ENCODE peak calls at places on chromosomes 6 and 20, in four cellular contexts. K, V, F and G are unnamed samples.

GRCh38 chr20:42589976-42590639 is 599.6 kb downstream of the PTPRT start:
- DNase-seq in K (no peak), V (no peak), F (no peak), G (no peak)

GRCh38 chr6:128807577-128807976 is 75.4 kb upstream of the LAMA2 start:
- DNase-seq in K (no peak), V (no peak), F (peak; percentile 10), G (no peak)

GRCh38 chr6:160952633-160953281 is 38.8 kb upstream of the MAP3K4 start:
- DNase-seq in K (no peak), V (no peak), F (no peak), G (no peak)

GRCh38 chr6:125508793-125509192 is 207.0 kb upstream of the HDDC2 start:
- DNase-seq in K (no peak), V (no peak), F (no peak), G (no peak)

GRCh38 chr6:134235937-134236751 is 81.8 kb downstream of the SGK1 start:
- DNase-seq in K (no peak), V (no peak), F (no peak), G (no peak)

GRCh38 chr20:57810511-57811372 is 100.9 kb upstream of the PMEPA1 start:
- DNase-seq in K (no peak), V (no peak), F (no peak), G (no peak)

GRCh38 chr6:753486-753885 is 60.5 kb upstream of the EXOC2 start:
- DNase-seq in K (no peak), V (no peak), F (no peak), G (no peak)

GRCh38 chr6:167533851-167534250 is 209.0 kb downstream of the TTLL2 start:
- DNase-seq in K (no peak), V (no peak), F (no peak), G (no peak)

GRCh38 chr20:62217913-62218773 is 1.9 kb downstream of the HRH3 start:
- DNase-seq in K (no peak), V (no peak), F (no peak), G (no peak)

GRCh38 chr6:122832515-122833228 is 43.6 kb downstream of the SMPDL3A start:
- DNase-seq in K (no peak), V (no peak), F (no peak), G (no peak)

GRCh38 chr6:80622641-80623040 is 516.2 kb downstream of the BCKDHB start:
- DNase-seq in K (no peak), V (no peak), F (no peak), G (peak; percentile 59)

GRCh38 chr6:53347250-53347920 is 1.4 kb downstream of the ELOVL5 start:
- DNase-seq in K (no peak), V (no peak), F (peak; percentile 77), G (no peak)

GRCh38 chr6:119129968-119130484 is 51.6 kb upstream of the FAM184A start:
- DNase-seq in K (no peak), V (no peak), F (no peak), G (no peak)

GRCh38 chr6:124356276-124356810 is 552.7 kb downstream of the NKAIN2 start:
- DNase-seq in K (no peak), V (no peak), F (no peak), G (no peak)

GRCh38 chr6:57117801-57118200 is 27.8 kb downstream of the ZNF451 start:
- DNase-seq in K (no peak), V (no peak), F (no peak), G (no peak)

GRCh38 chr20:62739581-62740285 is 31.1 kb downstream of the NTSR1 start:
- DNase-seq in K (no peak), V (peak; percentile 67), F (no peak), G (no peak)

GRCh38 chr20:53911301-53911700 is 159.1 kb downstream of the BCAS1 start:
- DNase-seq in K (no peak), V (peak; percentile 3), F (no peak), G (no peak)

GRCh38 chr20:48791014-48791413 is 36.8 kb downstream of the PREX1 start:
- DNase-seq in K (no peak), V (no peak), F (peak; percentile 28), G (no peak)

GRCh38 chr6:158498362-158498761 is 61.5 kb upstream of the TMEM181 start:
- DNase-seq in K (no peak), V (no peak), F (no peak), G (no peak)

DNA sequence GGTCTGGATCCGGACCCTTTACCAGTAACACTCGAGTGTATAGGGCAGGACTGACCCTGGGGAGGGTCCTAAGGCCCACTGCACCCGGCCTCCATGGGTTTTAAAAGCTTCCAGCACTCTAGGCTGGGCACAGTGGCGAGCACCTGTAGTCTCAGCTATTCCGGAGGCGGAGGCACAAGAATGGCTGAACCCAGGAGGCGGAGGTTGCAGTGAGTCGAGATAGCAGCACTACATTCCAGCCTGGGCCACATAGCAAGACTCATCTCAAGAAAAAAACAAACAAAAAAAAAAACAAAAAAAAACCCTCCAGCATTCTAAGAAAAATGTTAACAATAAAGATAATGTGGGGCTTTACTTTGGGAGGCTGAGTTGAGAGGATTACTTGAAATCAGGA is 114.1 kb upstream of the SHLD1 start:
- DNase-seq in K (no peak), V (no peak), F (no peak), G (no peak)
- H3K9me3 ChIP-seq in K (peaks cover 17% of the 10 kb centered on the region), V (no peaks in the 10 kb centered on the region), F (peaks cover 18% of the 10 kb centered on the region), G (peaks cover 21% of the 10 kb centered on the region)

GRCh38 chr6:27400877-27401642 is 12.5 kb downstream of the ZNF391 start:
- DNase-seq in K (no peak), V (no peak), F (no peak), G (no peak)
- H3K9me3 ChIP-seq in K (peaks cover 36% of the 10 kb centered on the region), V (peaks cover 15% of the 10 kb centered on the region), F (peaks cover 4% of the 10 kb centered on the region), G (peaks cover 65% of the 10 kb centered on the region)

GRCh38 chr6:169695131-169695530 is 6.7 kb downstream of the WDR27 start:
- DNase-seq in K (no peak), V (no peak), F (no peak), G (no peak)
- H3K9me3 ChIP-seq in K (peaks cover 4% of the 10 kb centered on the region), V (no peaks in the 10 kb centered on the region), F (peaks cover 9% of the 10 kb centered on the region), G (peaks cover 17% of the 10 kb centered on the region)

DNA sequence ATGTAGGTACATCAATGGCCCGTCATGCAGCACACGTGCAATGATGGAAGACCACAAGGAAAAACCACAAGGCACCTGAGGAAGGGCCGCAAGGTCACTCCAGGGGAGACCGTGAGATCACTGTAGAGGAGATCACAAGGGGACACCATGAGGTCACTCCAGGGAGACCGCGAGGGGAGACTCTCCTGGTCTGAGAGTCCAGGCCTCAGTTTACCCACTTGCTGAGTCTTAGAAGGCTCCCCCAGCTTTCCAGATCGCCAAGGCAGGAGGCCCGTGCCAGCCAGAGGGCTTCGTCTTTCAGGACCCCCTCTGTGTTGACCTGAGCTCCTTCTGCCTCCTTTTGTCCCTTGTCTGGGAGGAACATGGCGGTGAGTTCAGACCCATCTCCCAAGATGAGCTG is 232.2 kb downstream of the ERMARD start:
- DNase-seq in K (no peak), V (no peak), F (no peak), G (no peak)
- H3K9me3 ChIP-seq in K (no peaks in the 10 kb centered on the region), V (no peaks in the 10 kb centered on the region), F (no peaks in the 10 kb centered on the region), G (no peaks in the 10 kb centered on the region)

DNA sequence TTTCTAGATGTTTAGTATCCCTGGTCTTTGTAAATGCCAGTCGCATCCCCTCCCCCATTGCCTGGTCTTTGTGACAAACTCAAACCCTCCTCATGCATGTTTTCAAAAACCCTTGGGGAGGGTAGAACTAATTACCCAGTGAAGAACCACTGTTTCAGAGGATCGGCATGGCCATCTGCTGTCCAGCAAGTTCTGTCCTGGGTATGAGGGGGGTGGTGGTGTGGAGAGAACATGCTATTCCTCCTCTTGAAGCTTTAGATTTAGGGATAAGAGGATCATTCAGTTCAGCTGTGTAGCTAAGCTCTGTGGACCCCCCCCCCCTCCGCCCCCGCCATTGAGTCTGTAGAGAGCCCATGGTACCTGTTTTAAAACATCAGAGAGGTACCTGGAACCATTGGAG is 5.6 kb downstream of the BRPF3 start:
- DNase-seq in K (no peak), V (no peak), F (no peak), G (no peak)
- H3K9me3 ChIP-seq in K (no peaks in the 10 kb centered on the region), V (no peaks in the 10 kb centered on the region), F (no peaks in the 10 kb centered on the region), G (no peaks in the 10 kb centered on the region)

GRCh38 chr6:30283761-30284160 is 43.0 kb upstream of the TRIM39 start:
- DNase-seq in K (no peak), V (no peak), F (no peak), G (no peak)

GRCh38 chr6:30287139-30287538 is 39.6 kb upstream of the TRIM39 start:
- DNase-seq in K (no peak), V (no peak), F (no peak), G (no peak)

DNA sequence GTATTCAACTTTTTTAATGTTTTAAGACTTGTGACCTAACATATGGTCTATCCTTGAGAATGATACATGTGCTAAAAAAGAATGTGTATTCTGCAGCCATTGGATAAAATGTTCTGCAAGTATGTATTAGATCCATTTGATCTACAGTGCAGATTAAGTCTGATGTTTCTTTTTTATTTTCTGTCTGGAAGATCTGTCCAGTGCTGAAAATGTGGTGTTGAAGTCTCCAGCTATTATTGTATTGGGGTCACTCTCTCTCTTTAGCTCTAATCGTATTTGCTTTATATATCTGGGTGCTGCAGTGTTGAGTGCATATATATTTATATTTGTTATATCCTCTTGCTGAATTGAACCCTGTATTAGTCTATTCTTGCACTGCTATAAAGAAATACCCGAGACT is 44.2 kb upstream of the TRIM39 start:
- DNase-seq in K (no peak), V (no peak), F (no peak), G (no peak)
- H3K9me3 ChIP-seq in K (peaks cover 78% of the 10 kb centered on the region), V (peaks cover 66% of the 10 kb centered on the region), F (peaks cover 55% of the 10 kb centered on the region), G (peaks cover 56% of the 10 kb centered on the region)

GRCh38 chr6:169474362-169474761 is 220.7 kb upstream of the THBS2 start:
- DNase-seq in K (no peak), V (no peak), F (no peak), G (no peak)

GRCh38 chr6:169472786-169473416 is 219.3 kb upstream of the THBS2 start:
- DNase-seq in K (no peak), V (no peak), F (no peak), G (no peak)

GRCh38 chr6:169473663-169474062 is 220.0 kb upstream of the THBS2 start:
- DNase-seq in K (no peak), V (no peak), F (no peak), G (no peak)

GRCh38 chr6:169470790-169471189 is 217.1 kb upstream of the THBS2 start:
- DNase-seq in K (no peak), V (no peak), F (no peak), G (no peak)

GRCh38 chr6:169469028-169469427 is 215.4 kb upstream of the THBS2 start:
- DNase-seq in K (no peak), V (no peak), F (no peak), G (no peak)
- H3K9me3 ChIP-seq in K (peaks cover 3% of the 10 kb centered on the region), V (peaks cover 5% of the 10 kb centered on the region), F (peaks cover 4% of the 10 kb centered on the region), G (no peaks in the 10 kb centered on the region)

GRCh38 chr20:56522311-56522710 is 2.2 kb upstream of the FAM209A start:
- DNase-seq in K (no peak), V (no peak), F (no peak), G (no peak)
- H3K9me3 ChIP-seq in K (no peaks in the 10 kb centered on the region), V (peaks cover 18% of the 10 kb centered on the region), F (peaks cover 11% of the 10 kb centered on the region), G (peaks cover 22% of the 10 kb centered on the region)

DNA sequence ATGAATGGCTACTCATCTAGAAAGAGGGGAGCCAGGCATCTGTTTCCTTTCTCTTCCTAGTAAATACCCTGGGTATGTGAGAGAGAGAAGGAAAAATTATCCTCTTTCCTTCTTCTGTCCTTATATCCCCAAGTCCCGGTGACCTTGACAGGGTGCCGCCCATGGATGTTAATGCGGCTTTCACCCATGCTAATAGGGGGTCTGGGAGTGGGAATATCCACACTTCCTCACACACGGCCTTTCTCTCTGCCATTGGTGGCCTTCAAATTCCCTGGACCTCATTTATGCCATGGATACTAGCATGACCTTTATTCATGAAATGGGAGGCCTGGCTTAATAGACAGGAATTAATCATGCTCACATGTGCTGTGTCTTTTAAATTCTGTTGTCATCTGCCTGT is 159.0 kb upstream of the NOX3 start:
- DNase-seq in K (no peak), V (no peak), F (no peak), G (no peak)
- H3K9me3 ChIP-seq in K (no peaks in the 10 kb centered on the region), V (peaks cover 22% of the 10 kb centered on the region), F (peaks cover 18% of the 10 kb centered on the region), G (no peaks in the 10 kb centered on the region)